ENCODE peak calls at places on chromosome 12, in seven cellular contexts. One of them, this sample, is unnamed.

GRCh38 chr12:51744235-51744634 is 104.3 kb downstream of the FIGNL2 start:
- DNase-seq in activated CD4-positive, alpha-beta T cell treated with anti-CD3 and anti-CD28 coated beads for 1 hour: no peak
- DNase-seq in NCI-H524: no peak
- DNase-seq in stimulated activated CD8-positive, alpha-beta memory T cell treated with anti-CD3 and anti-CD28 coated beads, Interleukin-2, amount 100 ng/mL, for 48 hours: no peak
- DNase-seq in GM10248: no peak
- DNase-seq in tibial nerve: no peak
- DNase-seq in AG10803: no peak
- DNase-seq in this sample: no peak

GRCh38 chr12:131466932-131467331 is 244.0 kb upstream of the SFSWAP start:
- DNase-seq in activated CD4-positive, alpha-beta T cell treated with anti-CD3 and anti-CD28 coated beads for 1 hour: no peak
- DNase-seq in NCI-H524: no peak
- DNase-seq in stimulated activated CD8-positive, alpha-beta memory T cell treated with anti-CD3 and anti-CD28 coated beads, Interleukin-2, amount 100 ng/mL, for 48 hours: no peak
- DNase-seq in GM10248: no peak
- DNase-seq in tibial nerve: no peak
- DNase-seq in AG10803: no peak
- DNase-seq in this sample: no peak

GRCh38 chr12:51171884-51172514 is 936 bp downstream of the TFCP2 start:
- DNase-seq in activated CD4-positive, alpha-beta T cell treated with anti-CD3 and anti-CD28 coated beads for 1 hour: no peak
- DNase-seq in NCI-H524: no peak
- DNase-seq in stimulated activated CD8-positive, alpha-beta memory T cell treated with anti-CD3 and anti-CD28 coated beads, Interleukin-2, amount 100 ng/mL, for 48 hours: peak; percentile 11
- DNase-seq in GM10248: peak; percentile 29
- DNase-seq in tibial nerve: no peak
- DNase-seq in AG10803: peak; percentile 26
- DNase-seq in this sample: no peak

GRCh38 chr12:51823875-51824565 is 24.5 kb downstream of the FIGNL2 start:
- DNase-seq in activated CD4-positive, alpha-beta T cell treated with anti-CD3 and anti-CD28 coated beads for 1 hour: no peak
- DNase-seq in NCI-H524: peak; percentile 84
- DNase-seq in stimulated activated CD8-positive, alpha-beta memory T cell treated with anti-CD3 and anti-CD28 coated beads, Interleukin-2, amount 100 ng/mL, for 48 hours: no peak
- DNase-seq in GM10248: no peak
- DNase-seq in tibial nerve: no peak
- DNase-seq in AG10803: peak; percentile 72
- DNase-seq in this sample: peak; percentile 73

GRCh38 chr12:64782181-64782580 is 23.0 kb upstream of the GNS start:
- DNase-seq in activated CD4-positive, alpha-beta T cell treated with anti-CD3 and anti-CD28 coated beads for 1 hour: no peak
- DNase-seq in NCI-H524: no peak
- DNase-seq in stimulated activated CD8-positive, alpha-beta memory T cell treated with anti-CD3 and anti-CD28 coated beads, Interleukin-2, amount 100 ng/mL, for 48 hours: no peak
- DNase-seq in GM10248: no peak
- DNase-seq in tibial nerve: no peak
- DNase-seq in AG10803: no peak
- DNase-seq in this sample: no peak

GRCh38 chr12:109255377-109255776 is 53.7 kb downstream of the FOXN4 start:
- DNase-seq in activated CD4-positive, alpha-beta T cell treated with anti-CD3 and anti-CD28 coated beads for 1 hour: no peak
- DNase-seq in NCI-H524: peak; percentile 53
- DNase-seq in stimulated activated CD8-positive, alpha-beta memory T cell treated with anti-CD3 and anti-CD28 coated beads, Interleukin-2, amount 100 ng/mL, for 48 hours: no peak
- DNase-seq in GM10248: no peak
- DNase-seq in tibial nerve: no peak
- DNase-seq in AG10803: peak; percentile 32
- DNase-seq in this sample: no peak

GRCh38 chr12:114691196-114691595 is 7.2 kb upstream of the TBX3 start:
- DNase-seq in activated CD4-positive, alpha-beta T cell treated with anti-CD3 and anti-CD28 coated beads for 1 hour: no peak
- DNase-seq in NCI-H524: no peak
- DNase-seq in stimulated activated CD8-positive, alpha-beta memory T cell treated with anti-CD3 and anti-CD28 coated beads, Interleukin-2, amount 100 ng/mL, for 48 hours: no peak
- DNase-seq in GM10248: no peak
- DNase-seq in tibial nerve: no peak
- DNase-seq in AG10803: no peak
- DNase-seq in this sample: no peak

GRCh38 chr12:32031109-32031508 is 71.9 kb downstream of the RESF1 start:
- DNase-seq in activated CD4-positive, alpha-beta T cell treated with anti-CD3 and anti-CD28 coated beads for 1 hour: no peak
- DNase-seq in NCI-H524: no peak
- DNase-seq in stimulated activated CD8-positive, alpha-beta memory T cell treated with anti-CD3 and anti-CD28 coated beads, Interleukin-2, amount 100 ng/mL, for 48 hours: no peak
- DNase-seq in GM10248: no peak
- DNase-seq in tibial nerve: no peak
- DNase-seq in AG10803: no peak
- DNase-seq in this sample: no peak

GRCh38 chr12:14394317-14395058 is 29.0 kb downstream of the ATF7IP start:
- DNase-seq in activated CD4-positive, alpha-beta T cell treated with anti-CD3 and anti-CD28 coated beads for 1 hour: no peak
- DNase-seq in NCI-H524: peak; percentile 48
- DNase-seq in stimulated activated CD8-positive, alpha-beta memory T cell treated with anti-CD3 and anti-CD28 coated beads, Interleukin-2, amount 100 ng/mL, for 48 hours: no peak
- DNase-seq in GM10248: peak; percentile 47
- DNase-seq in tibial nerve: no peak
- DNase-seq in AG10803: peak; percentile 74
- DNase-seq in this sample: no peak

GRCh38 chr12:98401427-98401826 is 114.0 kb upstream of the TMPO start:
- DNase-seq in activated CD4-positive, alpha-beta T cell treated with anti-CD3 and anti-CD28 coated beads for 1 hour: no peak
- DNase-seq in NCI-H524: peak; percentile 56
- DNase-seq in stimulated activated CD8-positive, alpha-beta memory T cell treated with anti-CD3 and anti-CD28 coated beads, Interleukin-2, amount 100 ng/mL, for 48 hours: no peak
- DNase-seq in GM10248: no peak
- DNase-seq in tibial nerve: no peak
- DNase-seq in AG10803: no peak
- DNase-seq in this sample: no peak

GRCh38 chr12:122282066-122282465 is 15.8 kb upstream of the VPS33A start:
- DNase-seq in activated CD4-positive, alpha-beta T cell treated with anti-CD3 and anti-CD28 coated beads for 1 hour: no peak
- DNase-seq in NCI-H524: no peak
- DNase-seq in stimulated activated CD8-positive, alpha-beta memory T cell treated with anti-CD3 and anti-CD28 coated beads, Interleukin-2, amount 100 ng/mL, for 48 hours: no peak
- DNase-seq in GM10248: no peak
- DNase-seq in tibial nerve: no peak
- DNase-seq in AG10803: peak; percentile 83
- DNase-seq in this sample: no peak

GRCh38 chr12:13173537-13173936 is 23.0 kb upstream of the EMP1 start:
- DNase-seq in activated CD4-positive, alpha-beta T cell treated with anti-CD3 and anti-CD28 coated beads for 1 hour: no peak
- DNase-seq in NCI-H524: no peak
- DNase-seq in stimulated activated CD8-positive, alpha-beta memory T cell treated with anti-CD3 and anti-CD28 coated beads, Interleukin-2, amount 100 ng/mL, for 48 hours: no peak
- DNase-seq in GM10248: peak; percentile 72
- DNase-seq in tibial nerve: peak; percentile 62
- DNase-seq in AG10803: peak; percentile 96
- DNase-seq in this sample: peak; percentile 52